ENCODE peak calls at places on chromosomes 4 and X, in four cellular contexts. O, I, G and C are unnamed samples.

GRCh38 chr4:15756361-15756861 is 21.7 kb upstream of the CD38 start:
- DNase-seq in O (no peak), I (peak; percentile 85), G (no peak), C (peak; percentile 62)

GRCh38 chr4:54395013-54395527 is 166.0 kb downstream of the PDGFRA start:
- DNase-seq in O (no peak), I (no peak), G (no peak), C (no peak)

GRCh38 chr4:120977435-120977997 is 55.0 kb upstream of the PRDM5 start:
- DNase-seq in O (no peak), I (peak; percentile 71), G (peak; percentile 18), C (no peak)

GRCh38 chrX:99242001-99242400 is 1168.1 kb downstream of the PCDH19 start:
- DNase-seq in O (no peak), I (no peak), G (no peak), C (no peak)

GRCh38 chr4:89438102-89438831 is 130.7 kb upstream of the GPRIN3 start:
- DNase-seq in O (no peak), I (peak; percentile 57), G (peak; percentile 58), C (peak; percentile 16)

GRCh38 chr4:86967798-86968197 is 33.0 kb downstream of the AFF1 start:
- DNase-seq in O (no peak), I (no peak), G (no peak), C (no peak)

GRCh38 chr4:98577956-98578355 is 80.5 kb downstream of the TSPAN5 start:
- DNase-seq in O (no peak), I (no peak), G (no peak), C (no peak)

GRCh38 chr4:181078236-181078635 is 1165.0 kb upstream of the TENM3 start:
- DNase-seq in O (no peak), I (peak; percentile 1), G (no peak), C (no peak)

GRCh38 chrX:43685221-43685620 is 29.1 kb downstream of the MAOA start:
- DNase-seq in O (no peak), I (no peak), G (no peak), C (no peak)

GRCh38 chr4:181971973-181972372 is 271.2 kb upstream of the TENM3 start:
- DNase-seq in O (no peak), I (no peak), G (no peak), C (no peak)

GRCh38 chr4:10101559-10102192 is 14.9 kb downstream of the WDR1 start:
- DNase-seq in O (peak; percentile 81), I (no peak), G (no peak), C (no peak)

GRCh38 chr4:170111100-170111499 is 21.3 kb upstream of the AADAT start:
- DNase-seq in O (no peak), I (no peak), G (no peak), C (no peak)